ENCODE peak calls at places on chromosomes 16 and 17, in five cellular contexts. Y is endothelial cell; V is NCI-H1105; E is activated CD8-positive, alpha-beta memory T cell treated with anti-CD3 and anti-CD28 coated beads for 24 hours; S is NCI-H2171 treated with DMSO at 0.1 percent for 48 hours. U is an unnamed sample.

GRCh38 chr17:1294157-1294717 is 14.8 kb downstream of the TRARG1 start:
- DNase-seq in Y (no peak), V (no peak), E (peak), S (no peak), U (no peak)

GRCh38 chr16:31215287-31216115 is 1.4 kb downstream of the PYDC1 start:
- DNase-seq in Y (peak), V (peak), E (no peak), S (peak), U (no peak)

GRCh38 chr16:63129411-63130125 is 1093.3 kb upstream of the CDH8 start:
- DNase-seq in Y (no peak), V (no peak), E (no peak), S (no peak), U (peak)

GRCh38 chr17:77011173-77012011 is 129.4 kb upstream of the SEC14L1 start:
- DNase-seq in Y (peak), V (peak), E (peak), S (peak), U (no peak)

GRCh38 chr17:4678448-4679026 is 25.4 kb downstream of the PELP1 start:
- DNase-seq in Y (no peak), V (no peak), E (no peak), S (no peak), U (peak)

GRCh38 chr17:83202002-83203000 is 122.9 kb downstream of the METRNL start:
- DNase-seq in Y (no peak), V (no peak), E (peak), S (no peak), U (no peak)

GRCh38 chr17:75602644-75603043 is 15.0 kb downstream of the MYO15B start:
- DNase-seq in Y (no peak), V (no peak), E (no peak), S (no peak), U (no peak)

GRCh38 chr16:4410335-4411075 is 5.9 kb downstream of the CORO7 start:
- DNase-seq in Y (no peak), V (peak), E (no peak), S (no peak), U (no peak)